ENCODE peak calls at places on chromosomes 6 and 20, in five cellular contexts. One of them, this sample, is unnamed.

GRCh38 chr6:108492131-108492766 is 68.5 kb upstream of the FOXO3 start:
- DNase-seq in right cardiac atrium: no peak
- DNase-seq in activated CD4-positive, alpha-beta T cell treated with anti-CD3 and anti-CD28 coated beads for 36 hours: no peak
- DNase-seq in upper lobe of left lung: no peak
- DNase-seq in heart right ventricle: peak; percentile 6
- DNase-seq in this sample: no peak

GRCh38 chr6:13769655-13770053 is 44.7 kb downstream of the MCUR1 start:
- DNase-seq in right cardiac atrium: peak; percentile 31
- DNase-seq in activated CD4-positive, alpha-beta T cell treated with anti-CD3 and anti-CD28 coated beads for 36 hours: peak; percentile 62
- DNase-seq in upper lobe of left lung: no peak
- DNase-seq in heart right ventricle: no peak
- DNase-seq in this sample: peak; percentile 51

GRCh38 chr6:168129292-168130167 is 50.5 kb upstream of the FRMD1 start:
- DNase-seq in right cardiac atrium: no peak
- DNase-seq in activated CD4-positive, alpha-beta T cell treated with anti-CD3 and anti-CD28 coated beads for 36 hours: no peak
- DNase-seq in upper lobe of left lung: no peak
- DNase-seq in heart right ventricle: no peak
- DNase-seq in this sample: no peak

GRCh38 chr6:126696921-126697693 is 357.2 kb downstream of the CENPW start:
- DNase-seq in right cardiac atrium: no peak
- DNase-seq in activated CD4-positive, alpha-beta T cell treated with anti-CD3 and anti-CD28 coated beads for 36 hours: no peak
- DNase-seq in upper lobe of left lung: peak; percentile 43
- DNase-seq in heart right ventricle: no peak
- DNase-seq in this sample: no peak

GRCh38 chr6:29763491-29764289 is 40.5 kb downstream of the HLA-F start:
- DNase-seq in right cardiac atrium: peak; percentile 30
- DNase-seq in activated CD4-positive, alpha-beta T cell treated with anti-CD3 and anti-CD28 coated beads for 36 hours: peak; percentile 65
- DNase-seq in upper lobe of left lung: no peak
- DNase-seq in heart right ventricle: no peak
- DNase-seq in this sample: no peak

GRCh38 chr6:82554706-82555105 is 191.1 kb downstream of the TPBG start:
- DNase-seq in right cardiac atrium: no peak
- DNase-seq in activated CD4-positive, alpha-beta T cell treated with anti-CD3 and anti-CD28 coated beads for 36 hours: no peak
- DNase-seq in upper lobe of left lung: no peak
- DNase-seq in heart right ventricle: no peak
- DNase-seq in this sample: no peak

GRCh38 chr6:101853226-101853625 is 459.7 kb downstream of the GRIK2 start:
- DNase-seq in right cardiac atrium: no peak
- DNase-seq in activated CD4-positive, alpha-beta T cell treated with anti-CD3 and anti-CD28 coated beads for 36 hours: no peak
- DNase-seq in upper lobe of left lung: no peak
- DNase-seq in heart right ventricle: no peak
- DNase-seq in this sample: no peak

GRCh38 chr6:143536866-143537691 is 25.6 kb upstream of the FUCA2 start:
- DNase-seq in right cardiac atrium: peak; percentile 53
- DNase-seq in activated CD4-positive, alpha-beta T cell treated with anti-CD3 and anti-CD28 coated beads for 36 hours: peak; percentile 81
- DNase-seq in upper lobe of left lung: peak; percentile 68
- DNase-seq in heart right ventricle: peak; percentile 47
- DNase-seq in this sample: peak; percentile 63

GRCh38 chr6:113403966-113404575 is 453.1 kb upstream of the MARCKS start:
- DNase-seq in right cardiac atrium: no peak
- DNase-seq in activated CD4-positive, alpha-beta T cell treated with anti-CD3 and anti-CD28 coated beads for 36 hours: no peak
- DNase-seq in upper lobe of left lung: no peak
- DNase-seq in heart right ventricle: no peak
- DNase-seq in this sample: no peak

GRCh38 chr6:169529931-169530761 is 171.7 kb downstream of the WDR27 start:
- DNase-seq in right cardiac atrium: no peak
- DNase-seq in activated CD4-positive, alpha-beta T cell treated with anti-CD3 and anti-CD28 coated beads for 36 hours: peak; percentile 66
- DNase-seq in upper lobe of left lung: peak; percentile 45
- DNase-seq in heart right ventricle: no peak
- DNase-seq in this sample: peak; percentile 22

GRCh38 chr6:117495425-117495824 is 13.0 kb downstream of the DCBLD1 start:
- DNase-seq in right cardiac atrium: no peak
- DNase-seq in activated CD4-positive, alpha-beta T cell treated with anti-CD3 and anti-CD28 coated beads for 36 hours: no peak
- DNase-seq in upper lobe of left lung: no peak
- DNase-seq in heart right ventricle: no peak
- DNase-seq in this sample: no peak

GRCh38 chr6:133630651-133631050 is 258.3 kb upstream of the TCF21 start:
- DNase-seq in right cardiac atrium: no peak
- DNase-seq in activated CD4-positive, alpha-beta T cell treated with anti-CD3 and anti-CD28 coated beads for 36 hours: no peak
- DNase-seq in upper lobe of left lung: no peak
- DNase-seq in heart right ventricle: no peak
- DNase-seq in this sample: no peak

GRCh38 chr6:169839898-169840631 is 88.6 kb downstream of the ERMARD start:
- DNase-seq in right cardiac atrium: no peak
- DNase-seq in activated CD4-positive, alpha-beta T cell treated with anti-CD3 and anti-CD28 coated beads for 36 hours: no peak
- DNase-seq in upper lobe of left lung: no peak
- DNase-seq in heart right ventricle: no peak
- DNase-seq in this sample: peak; percentile 12

GRCh38 chr6:95786802-95787201 is 209.5 kb downstream of the MANEA start:
- DNase-seq in right cardiac atrium: no peak
- DNase-seq in activated CD4-positive, alpha-beta T cell treated with anti-CD3 and anti-CD28 coated beads for 36 hours: no peak
- DNase-seq in upper lobe of left lung: no peak
- DNase-seq in heart right ventricle: no peak
- DNase-seq in this sample: no peak

GRCh38 chr6:28008053-28008452 is 51.0 kb downstream of the OR2B6 start:
- DNase-seq in right cardiac atrium: no peak
- DNase-seq in activated CD4-positive, alpha-beta T cell treated with anti-CD3 and anti-CD28 coated beads for 36 hours: no peak
- DNase-seq in upper lobe of left lung: no peak
- DNase-seq in heart right ventricle: no peak
- DNase-seq in this sample: no peak

GRCh38 chr6:144710207-144710606 is 425.1 kb downstream of the UTRN start:
- DNase-seq in right cardiac atrium: no peak
- DNase-seq in activated CD4-positive, alpha-beta T cell treated with anti-CD3 and anti-CD28 coated beads for 36 hours: no peak
- DNase-seq in upper lobe of left lung: no peak
- DNase-seq in heart right ventricle: no peak
- DNase-seq in this sample: no peak

GRCh38 chr6:149749594-149750135 is at the start of gene PCMT1:
- DNase-seq in right cardiac atrium: peak; percentile 94
- DNase-seq in activated CD4-positive, alpha-beta T cell treated with anti-CD3 and anti-CD28 coated beads for 36 hours: peak; percentile 94
- DNase-seq in upper lobe of left lung: peak; percentile 95
- DNase-seq in heart right ventricle: peak; percentile 85
- DNase-seq in this sample: peak; percentile 89

GRCh38 chr20:19858972-19859371 is 100.9 kb downstream of the RIN2 start:
- DNase-seq in right cardiac atrium: no peak
- DNase-seq in activated CD4-positive, alpha-beta T cell treated with anti-CD3 and anti-CD28 coated beads for 36 hours: no peak
- DNase-seq in upper lobe of left lung: no peak
- DNase-seq in heart right ventricle: no peak
- DNase-seq in this sample: no peak

GRCh38 chr6:16676978-16677377 is 84.3 kb downstream of the ATXN1 start:
- DNase-seq in right cardiac atrium: no peak
- DNase-seq in activated CD4-positive, alpha-beta T cell treated with anti-CD3 and anti-CD28 coated beads for 36 hours: no peak
- DNase-seq in upper lobe of left lung: no peak
- DNase-seq in heart right ventricle: no peak
- DNase-seq in this sample: peak; percentile 43

GRCh38 chr6:75526502-75527127 is 33.0 kb upstream of the FILIP1 start:
- DNase-seq in right cardiac atrium: peak; percentile 27
- DNase-seq in activated CD4-positive, alpha-beta T cell treated with anti-CD3 and anti-CD28 coated beads for 36 hours: peak; percentile 68
- DNase-seq in upper lobe of left lung: peak; percentile 46
- DNase-seq in heart right ventricle: peak; percentile 75
- DNase-seq in this sample: peak; percentile 79

GRCh38 chr6:157091243-157091642 is 232.1 kb downstream of the TMEM242 start:
- DNase-seq in right cardiac atrium: no peak
- DNase-seq in activated CD4-positive, alpha-beta T cell treated with anti-CD3 and anti-CD28 coated beads for 36 hours: no peak
- DNase-seq in upper lobe of left lung: no peak
- DNase-seq in heart right ventricle: no peak
- DNase-seq in this sample: no peak

GRCh38 chr6:165584541-165584940 is 78.5 kb downstream of the PDE10A start:
- DNase-seq in right cardiac atrium: no peak
- DNase-seq in activated CD4-positive, alpha-beta T cell treated with anti-CD3 and anti-CD28 coated beads for 36 hours: no peak
- DNase-seq in upper lobe of left lung: no peak
- DNase-seq in heart right ventricle: no peak
- DNase-seq in this sample: no peak

GRCh38 chr20:20465259-20465658 is 97.4 kb downstream of the INSM1 start:
- DNase-seq in right cardiac atrium: no peak
- DNase-seq in activated CD4-positive, alpha-beta T cell treated with anti-CD3 and anti-CD28 coated beads for 36 hours: no peak
- DNase-seq in upper lobe of left lung: no peak
- DNase-seq in heart right ventricle: no peak
- DNase-seq in this sample: no peak

GRCh38 chr6:166934174-166934573 is 22.2 kb downstream of the RNASET2 start:
- DNase-seq in right cardiac atrium: no peak
- DNase-seq in activated CD4-positive, alpha-beta T cell treated with anti-CD3 and anti-CD28 coated beads for 36 hours: no peak
- DNase-seq in upper lobe of left lung: no peak
- DNase-seq in heart right ventricle: no peak
- DNase-seq in this sample: no peak

GRCh38 chr6:151205971-151206600 is 33.7 kb upstream of the AKAP12 start:
- DNase-seq in right cardiac atrium: no peak
- DNase-seq in activated CD4-positive, alpha-beta T cell treated with anti-CD3 and anti-CD28 coated beads for 36 hours: no peak
- DNase-seq in upper lobe of left lung: no peak
- DNase-seq in heart right ventricle: no peak
- DNase-seq in this sample: no peak

GRCh38 chr20:62797671-62798532 is 1.6 kb downstream of the MRGBP start:
- DNase-seq in right cardiac atrium: no peak
- DNase-seq in activated CD4-positive, alpha-beta T cell treated with anti-CD3 and anti-CD28 coated beads for 36 hours: no peak
- DNase-seq in upper lobe of left lung: no peak
- DNase-seq in heart right ventricle: no peak
- DNase-seq in this sample: no peak

GRCh38 chr6:138406443-138406842 is 2.4 kb downstream of the HEBP2 start:
- DNase-seq in right cardiac atrium: no peak
- DNase-seq in activated CD4-positive, alpha-beta T cell treated with anti-CD3 and anti-CD28 coated beads for 36 hours: no peak
- DNase-seq in upper lobe of left lung: no peak
- DNase-seq in heart right ventricle: no peak
- DNase-seq in this sample: no peak

GRCh38 chr6:17574871-17575560 is 25.1 kb upstream of the FAM8A1 start:
- DNase-seq in right cardiac atrium: no peak
- DNase-seq in activated CD4-positive, alpha-beta T cell treated with anti-CD3 and anti-CD28 coated beads for 36 hours: no peak
- DNase-seq in upper lobe of left lung: no peak
- DNase-seq in heart right ventricle: no peak
- DNase-seq in this sample: no peak

GRCh38 chr6:169959129-169960002 is 207.9 kb downstream of the ERMARD start:
- DNase-seq in right cardiac atrium: no peak
- DNase-seq in activated CD4-positive, alpha-beta T cell treated with anti-CD3 and anti-CD28 coated beads for 36 hours: peak; percentile 66
- DNase-seq in upper lobe of left lung: peak; percentile 41
- DNase-seq in heart right ventricle: no peak
- DNase-seq in this sample: no peak

GRCh38 chr20:50323209-50323608 is 132.6 kb downstream of the CEBPB start:
- DNase-seq in right cardiac atrium: no peak
- DNase-seq in activated CD4-positive, alpha-beta T cell treated with anti-CD3 and anti-CD28 coated beads for 36 hours: no peak
- DNase-seq in upper lobe of left lung: no peak
- DNase-seq in heart right ventricle: no peak
- DNase-seq in this sample: no peak

GRCh38 chr6:95439741-95440140 is 137.6 kb upstream of the MANEA start:
- DNase-seq in right cardiac atrium: no peak
- DNase-seq in activated CD4-positive, alpha-beta T cell treated with anti-CD3 and anti-CD28 coated beads for 36 hours: no peak
- DNase-seq in upper lobe of left lung: no peak
- DNase-seq in heart right ventricle: no peak
- DNase-seq in this sample: no peak

GRCh38 chr6:151232899-151233298 is 6.9 kb upstream of the AKAP12 start:
- DNase-seq in right cardiac atrium: no peak
- DNase-seq in activated CD4-positive, alpha-beta T cell treated with anti-CD3 and anti-CD28 coated beads for 36 hours: no peak
- DNase-seq in upper lobe of left lung: no peak
- DNase-seq in heart right ventricle: no peak
- DNase-seq in this sample: no peak

GRCh38 chr6:136549359-136550044 is 720 bp downstream of the MAP7 start:
- DNase-seq in right cardiac atrium: no peak
- DNase-seq in activated CD4-positive, alpha-beta T cell treated with anti-CD3 and anti-CD28 coated beads for 36 hours: peak; percentile 11
- DNase-seq in upper lobe of left lung: peak; percentile 40
- DNase-seq in heart right ventricle: no peak
- DNase-seq in this sample: peak; percentile 70

GRCh38 chr6:48036316-48036715 is 74.7 kb downstream of the PTCHD4 start:
- DNase-seq in right cardiac atrium: no peak
- DNase-seq in activated CD4-positive, alpha-beta T cell treated with anti-CD3 and anti-CD28 coated beads for 36 hours: no peak
- DNase-seq in upper lobe of left lung: no peak
- DNase-seq in heart right ventricle: no peak
- DNase-seq in this sample: no peak

GRCh38 chr6:167796668-167797031 is 30.1 kb upstream of the AFDN start:
- DNase-seq in right cardiac atrium: no peak
- DNase-seq in activated CD4-positive, alpha-beta T cell treated with anti-CD3 and anti-CD28 coated beads for 36 hours: no peak
- DNase-seq in upper lobe of left lung: no peak
- DNase-seq in heart right ventricle: no peak
- DNase-seq in this sample: peak; percentile 25

GRCh38 chr6:117829594-117830319 is 77.3 kb upstream of the SLC35F1 start:
- DNase-seq in right cardiac atrium: no peak
- DNase-seq in activated CD4-positive, alpha-beta T cell treated with anti-CD3 and anti-CD28 coated beads for 36 hours: no peak
- DNase-seq in upper lobe of left lung: no peak
- DNase-seq in heart right ventricle: no peak
- DNase-seq in this sample: no peak